ENCODE peak calls at places on chromosomes 2 and 18, in six cellular contexts. W is neural progenitor cell, J is OCI-LY7, P is Peyer's patch, Y is K562, K is endodermal cell. G is an unnamed sample.
A peak's percentile ranks its signal among the peaks of the same experiment; 100 is the strongest.

GRCh38 chr18:80040515-80040914 is 6.3 kb downstream of the RBFA start:
- DNase-seq in Y (no peak), K (no peak), P (no peak), W (no peak), J (no peak), G (no peak)

GRCh38 chr2:39156107-39156506 is 35.3 kb upstream of the SOS1 start:
- DNase-seq in J (no peak), Y (no peak), K (no peak), W (no peak), P (no peak), G (no peak)

GRCh38 chr18:59834267-59834666 is 65.5 kb upstream of the PMAIP1 start:
- DNase-seq in Y (no peak), K (no peak), W (no peak), J (no peak), P (no peak), G (no peak)

GRCh38 chr2:113818382-113818951 is 62.0 kb upstream of the SLC35F5 start:
- DNase-seq in P (peak; percentile 65), W (peak; percentile 58), K (peak; percentile 84), Y (peak; percentile 51), J (no peak), G (no peak)

GRCh38 chr18:13414542-13414941 is 196.0 kb downstream of the LDLRAD4 start:
- DNase-seq in J (no peak), W (no peak), P (peak; percentile 55), Y (no peak), K (no peak), G (no peak)

GRCh38 chr2:9648821-9649220 is 18.0 kb upstream of the YWHAQ start:
- DNase-seq in J (no peak), K (peak; percentile 57), Y (no peak), W (no peak), P (no peak), G (no peak)

GRCh38 chr2:180720861-180721260 is 259.5 kb upstream of the UBE2E3 start:
- DNase-seq in Y (no peak), K (no peak), J (no peak), W (no peak), P (no peak), G (no peak)

GRCh38 chr2:102028470-102028869 is 36.7 kb downstream of the IL1R2 start:
- DNase-seq in P (no peak), J (no peak), K (no peak), W (no peak), Y (no peak), G (no peak)

GRCh38 chr2:9234680-9235387 is 28.2 kb downstream of the ASAP2 start:
- DNase-seq in P (peak; percentile 63), W (no peak), Y (peak; percentile 49), J (no peak), K (no peak), G (no peak)

GRCh38 chr2:67899187-67899586 is 163.6 kb downstream of the C1D start:
- DNase-seq in J (no peak), Y (no peak), K (no peak), W (no peak), P (no peak), G (no peak)

GRCh38 chr2:239550336-239550735 is 149.5 kb upstream of the HDAC4 start:
- DNase-seq in J (no peak), P (no peak), W (no peak), K (no peak), Y (no peak), G (peak; percentile 17)

GRCh38 chr18:61926532-61926931 is 33.7 kb upstream of the RNF152 start:
- DNase-seq in W (no peak), Y (no peak), K (no peak), J (no peak), P (no peak), G (no peak)

GRCh38 chr2:72096181-72096580 is 51.5 kb downstream of the CYP26B1 start:
- DNase-seq in J (no peak), P (no peak), W (no peak), Y (no peak), K (no peak), G (no peak)

GRCh38 chr2:190569994-190570755 is 35.7 kb upstream of the NEMP2 start:
- DNase-seq in W (no peak), K (no peak), P (no peak), J (no peak), Y (no peak), G (no peak)

GRCh38 chr2:208315081-208315788 is 49.2 kb downstream of the PIKFYVE start:
- DNase-seq in Y (no peak), K (no peak), W (no peak), P (no peak), J (no peak), G (no peak)

GRCh38 chr2:149015926-149016563 is 22.5 kb upstream of the LYPD6B start:
- DNase-seq in Y (no peak), K (no peak), J (no peak), P (no peak), W (no peak), G (no peak)
- TF ChIP-seq CTCF in Y (no peak), K (no peak), J (no peak), P (no peak), W (no peak), G (no peak)

DNA sequence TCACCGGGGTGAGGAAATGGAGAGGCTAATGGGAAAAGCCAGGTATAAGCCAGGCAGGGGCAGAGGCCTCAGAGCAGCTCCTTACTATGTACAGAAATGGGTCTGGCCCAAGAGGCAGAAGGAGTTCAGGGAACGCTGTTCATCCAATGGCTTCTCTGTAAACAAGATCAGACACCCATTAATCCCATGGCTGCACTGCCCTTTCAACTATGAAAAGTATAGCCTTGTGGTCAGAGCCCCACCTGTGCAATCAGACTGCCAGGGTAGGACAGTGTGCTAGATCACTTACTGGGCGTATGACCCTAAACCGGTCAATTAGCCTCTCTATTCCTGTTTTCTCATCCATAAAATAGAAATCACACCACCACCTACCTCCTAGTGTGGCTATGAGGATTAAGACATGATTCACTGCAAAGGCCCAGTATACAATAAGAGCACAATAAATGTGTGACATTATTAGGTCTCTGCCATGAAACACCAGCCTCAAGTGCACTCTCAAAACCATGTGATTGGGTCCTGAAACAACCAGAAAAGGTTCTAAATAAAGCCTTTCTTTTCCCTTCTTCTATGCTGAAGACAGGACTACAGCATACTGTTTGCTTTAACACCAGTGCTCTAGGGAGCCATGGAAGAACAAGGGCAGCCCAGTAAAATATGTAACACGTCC is 4.4 kb downstream of the ANKRD44 start:
- DNase-seq in W (no peak), P (peak; percentile 58), Y (no peak), J (peak; percentile 63), K (no peak), G (no peak)
- H3K27ac ChIP-seq in W (no peak overlapping the region), P (peak overlapping the region; percentile 40), Y (no peak overlapping the region), J (peak overlapping the region; percentile 83), K (no peak overlapping the region), G (peak overlapping the region; percentile 68)

DNA sequence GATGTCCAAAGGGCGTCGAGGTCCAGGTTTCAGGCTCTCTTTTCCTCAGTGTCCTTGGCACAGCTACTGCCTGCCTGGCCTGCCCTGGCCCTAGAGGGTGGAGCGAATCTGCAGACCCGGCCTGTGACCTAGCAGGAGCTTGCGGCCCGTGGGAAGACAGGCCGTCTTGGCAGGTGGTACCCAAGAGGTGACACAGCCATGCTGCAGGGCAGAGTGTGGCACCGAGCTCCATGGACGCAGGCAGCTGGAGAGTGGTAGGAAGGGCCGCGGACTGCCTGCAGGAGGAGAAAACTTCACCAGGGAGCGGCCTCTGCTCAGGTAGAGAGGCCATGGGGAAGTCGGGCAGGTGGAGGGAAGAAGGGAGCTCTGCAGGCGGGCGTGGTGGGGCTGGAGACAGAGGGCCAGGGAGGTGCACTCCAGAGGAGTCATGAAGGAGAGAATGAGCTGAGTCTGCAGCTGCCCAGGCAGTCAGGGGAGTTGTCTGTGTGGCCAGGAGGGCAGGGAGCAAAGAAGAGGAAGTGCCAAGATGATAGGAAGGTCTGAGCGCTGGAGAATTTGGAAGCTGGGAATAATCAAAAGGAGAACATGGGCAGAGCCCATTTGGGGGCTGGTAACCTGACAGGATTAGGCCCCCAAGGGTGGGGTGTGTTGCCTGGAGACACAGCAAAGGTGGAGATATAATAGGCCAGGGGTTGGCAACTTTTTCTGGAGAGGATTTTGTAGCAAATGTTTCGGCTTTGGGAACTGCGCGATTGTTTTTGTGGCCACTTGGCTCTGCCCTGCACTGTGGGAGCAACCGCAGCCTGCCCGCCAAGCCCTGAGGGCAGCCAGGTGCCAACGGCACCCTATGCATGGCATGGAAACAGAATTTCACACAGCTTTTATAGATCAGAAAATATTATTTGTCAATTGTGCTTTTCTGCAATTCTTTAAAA is 154.4 kb upstream of the PXDN start:
- DNase-seq in W (no peak), J (no peak), K (peak; percentile 44), P (no peak), Y (no peak), G (no peak)
- H3K4me3 ChIP-seq in W (no peak overlapping the region), J (no peak overlapping the region), K (no peak overlapping the region), P (no peak overlapping the region), Y (no peak overlapping the region), G (no peak overlapping the region)

GRCh38 chr2:199760574-199760973 is 90.4 kb downstream of the FTCDNL1 start:
- DNase-seq in J (no peak), K (peak; percentile 46), W (no peak), Y (no peak), P (no peak), G (no peak)

GRCh38 chr2:199751480-199751879 is 99.5 kb downstream of the FTCDNL1 start:
- DNase-seq in K (no peak), P (no peak), W (peak; percentile 68), J (no peak), Y (no peak), G (no peak)

GRCh38 chr2:199757466-199757865 is 93.5 kb downstream of the FTCDNL1 start:
- DNase-seq in P (no peak), W (no peak), K (no peak), Y (no peak), J (no peak), G (no peak)
- TF ChIP-seq CTCF in P (no peak), W (no peak), K (no peak), Y (no peak), J (no peak), G (no peak)

GRCh38 chr2:219032051-219032745 is 9.1 kb downstream of the CFAP65 start:
- DNase-seq in Y (no peak), K (no peak), J (no peak), P (no peak), W (no peak), G (no peak)

GRCh38 chr2:219029829-219030165 is 11.5 kb downstream of the CFAP65 start:
- DNase-seq in Y (peak; percentile 74), J (peak; percentile 74), K (peak; percentile 94), W (peak; percentile 91), P (peak; percentile 91), G (no peak)

GRCh38 chr2:219028996-219029828 is 12.1 kb downstream of the CFAP65 start:
- DNase-seq in W (no peak), K (no peak), Y (no peak), P (no peak), J (no peak), G (no peak)

GRCh38 chr2:219031005-219031738 is 10.1 kb downstream of the CFAP65 start:
- DNase-seq in W (no peak), Y (no peak), P (no peak), K (no peak), J (no peak), G (no peak)

GRCh38 chr2:219030177-219030940 is 11.0 kb downstream of the CFAP65 start:
- DNase-seq in J (no peak), Y (no peak), P (no peak), W (no peak), K (no peak), G (no peak)
- H3K27ac ChIP-seq in J (no peak overlapping the region), Y (no peak overlapping the region), P (no peak overlapping the region), W (no peak overlapping the region), K (no peak overlapping the region), G (no peak overlapping the region)